ENCODE peak calls at places on chromosomes 4 and X, in four cellular contexts. R is Peyer's patch, Q is heart left ventricle, E is uterus. M is an unnamed sample. For H3K9me3 and H3K4me1, the result is how much of the 10 kb centered on the place peaks cover.

GRCh38 chrX:46485897-46486296 is 59.3 kb downstream of the ZNF674 start:
- DNase-seq in Q (no peak), E (no peak), R (no peak), M (no peak)

GRCh38 chr4:105683038-105683437 is 25.5 kb downstream of the INTS12 start:
- DNase-seq in E (no peak), R (no peak), Q (no peak), M (peak)

GRCh38 chr4:4386736-4387392 is at the start of gene NSG1:
- DNase-seq in R (no peak), Q (no peak), E (no peak), M (no peak)

GRCh38 chr4:74752798-74753197 is 41.5 kb downstream of the BTC start:
- DNase-seq in E (no peak), R (no peak), Q (no peak), M (no peak)

GRCh38 chrX:49202022-49202421 is 2.0 kb upstream of the SYP start:
- DNase-seq in R (no peak), Q (no peak), E (no peak), M (no peak)

GRCh38 chr4:71541541-71541940 is 202.7 kb downstream of the SLC4A4 start:
- DNase-seq in Q (no peak), E (no peak), R (no peak), M (no peak)

GRCh38 chr4:119337010-119337409 is 15.1 kb upstream of the FABP2 start:
- DNase-seq in Q (no peak), E (no peak), R (no peak), M (no peak)

GRCh38 chr4:83107636-83108035 is 6.9 kb downstream of the PLAC8 start:
- DNase-seq in Q (no peak), R (no peak), E (no peak), M (no peak)

GRCh38 chr4:113256946-113257345 is 207.5 kb downstream of the ANK2 start:
- DNase-seq in Q (no peak), R (no peak), E (no peak), M (no peak)

GRCh38 chrX:39791691-39792090 is 306.1 kb downstream of the BCOR start:
- DNase-seq in R (no peak), Q (no peak), E (no peak), M (no peak)

GRCh38 chr4:115107411-115107810 is 6.0 kb downstream of the NDST4 start:
- DNase-seq in Q (no peak), E (no peak), R (no peak), M (no peak)

GRCh38 chrX:49029876-49030275 is 13.3 kb downstream of the TFE3 start:
- DNase-seq in E (no peak), R (peak), Q (no peak), M (peak)

GRCh38 chrX:22081475-22082092 is 49.5 kb downstream of the PHEX start:
- DNase-seq in E (peak), R (peak), Q (peak), M (peak)

GRCh38 chr4:10111067-10111801 is 5.4 kb downstream of the WDR1 start:
- DNase-seq in E (no peak), R (no peak), Q (no peak), M (no peak)

GRCh38 chr4:7771056-7771455 is 168.6 kb downstream of the AFAP1 start:
- DNase-seq in E (no peak), Q (no peak), R (no peak), M (no peak)

GRCh38 chrX:82816572-82816971 is 691.5 kb upstream of the POU3F4 start:
- DNase-seq in R (no peak), Q (no peak), E (no peak), M (no peak)

GRCh38 chr4:186782302-186782701 is 58.6 kb upstream of the FAT1 start:
- DNase-seq in E (no peak), Q (no peak), R (no peak), M (no peak)

GRCh38 chr4:129059028-129059427 is 34.3 kb downstream of the SCLT1 start:
- DNase-seq in E (no peak), Q (no peak), R (no peak), M (no peak)
- H3K9me3 ChIP-seq in E (under half), Q (under half), R (under half), M (half or more)

DNA sequence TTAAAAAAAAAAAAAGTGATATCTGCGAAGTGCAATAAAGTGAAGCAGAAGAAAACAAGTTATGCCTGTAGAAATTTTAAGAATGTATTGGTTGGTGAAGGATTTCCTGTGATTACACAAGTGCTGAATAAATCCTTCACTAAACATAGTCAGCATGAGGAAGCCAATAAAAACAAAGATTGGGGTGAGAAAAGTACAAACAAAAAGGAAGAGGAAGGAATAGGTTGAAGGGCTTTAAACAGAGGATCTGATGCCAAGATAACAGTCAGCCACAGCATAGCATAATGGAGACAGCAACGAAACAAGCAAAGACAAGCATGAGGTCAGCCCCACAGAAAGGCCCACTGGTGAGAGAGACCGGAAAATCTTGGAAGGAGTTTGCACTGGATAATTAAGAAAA is 372.2 kb downstream of the ADAM29 start:
- DNase-seq in R (no peak), E (no peak), Q (no peak), M (no peak)
- H3K4me1 ChIP-seq in R (under half), E (under half), Q (under half), M (under half)

GRCh38 chrX:121254336-121254735 is 206.9 kb downstream of the GLUD2 start:
- DNase-seq in R (no peak), E (no peak), Q (no peak), M (no peak)
- TF ChIP-seq CTCF in R (no peak), E (no peak), Q (no peak), M (no peak)

GRCh38 chrX:67727576-67727975 is 183.8 kb downstream of the AR start:
- DNase-seq in R (no peak), E (no peak), Q (no peak), M (no peak)

GRCh38 chrX:67724359-67725110 is 180.7 kb downstream of the AR start:
- DNase-seq in R (no peak), E (no peak), Q (no peak), M (no peak)

GRCh38 chrX:67723580-67724351 is 179.9 kb downstream of the AR start:
- DNase-seq in R (no peak), Q (no peak), E (no peak), M (no peak)

GRCh38 chrX:67726028-67726427 is 182.2 kb downstream of the AR start:
- DNase-seq in E (no peak), R (no peak), Q (no peak), M (no peak)

GRCh38 chrX:67725471-67725870 is 181.7 kb downstream of the AR start:
- DNase-seq in E (no peak), Q (no peak), R (no peak), M (no peak)
- H3K9me3 ChIP-seq in E (under half), Q (under half), R (under half), M (under half)

DNA sequence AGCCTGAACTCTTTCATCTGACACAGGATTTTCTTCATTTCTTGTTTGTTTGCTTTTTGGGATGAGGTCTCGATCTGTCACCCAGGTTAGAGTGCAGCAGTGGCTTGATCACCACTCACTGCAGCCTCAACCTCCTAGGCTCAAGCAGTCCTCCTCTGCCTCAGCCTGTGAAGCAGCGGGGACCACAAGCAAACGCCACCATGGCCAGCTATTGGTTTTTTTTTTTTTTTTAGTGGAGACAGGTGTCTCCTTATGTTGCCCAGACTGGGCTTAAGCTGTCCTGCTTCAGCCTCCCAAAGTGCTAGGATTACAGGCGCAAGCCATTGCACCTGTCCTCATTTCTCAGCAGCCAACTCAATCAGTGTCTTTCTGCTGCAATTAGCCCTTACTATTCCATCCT is 10.3 kb downstream of the SPRY1 start:
- DNase-seq in Q (no peak), E (no peak), R (no peak), M (no peak)
- H3K4me1 ChIP-seq in Q (under half), E (under half), R (under half), M (under half)

M was measured in mucosa of descending colon.